ENCODE peak calls at places on chromosomes 2 and 18, in four cellular contexts. M is iPS-NIHi11, T is C1 segment of cervical spinal cord, C is HFF-Myc. H is an unnamed sample.

GRCh38 chr2:1653956-1654695 is 90.2 kb downstream of the PXDN start:
- DNase-seq in T (no peak), M (no peak), C (no peak), H (peak)

GRCh38 chr18:57523171-57523956 is 63.1 kb downstream of the FECH start:
- DNase-seq in T (no peak), M (no peak), C (no peak), H (no peak)

GRCh38 chr2:100242891-100243670 is 79.2 kb downstream of the LONRF2 start:
- DNase-seq in T (peak), C (no peak), M (peak), H (no peak)

GRCh38 chr2:72780483-72780882 is 45.4 kb downstream of the EXOC6B start:
- DNase-seq in C (peak), M (no peak), T (no peak), H (no peak)

GRCh38 chr18:75048776-75049454 is 160.0 kb downstream of the PTGR3 start:
- DNase-seq in M (no peak), C (no peak), T (no peak), H (no peak)

GRCh38 chr18:36412778-36413177 is 115.3 kb downstream of the FHOD3 start:
- DNase-seq in M (peak), C (no peak), T (no peak), H (no peak)

GRCh38 chr2:11248-11941 is 34.9 kb downstream of the FAM110C start:
- DNase-seq in M (peak), C (no peak), T (no peak), H (no peak)

GRCh38 chr18:69617888-69618287 is 217.2 kb downstream of the DOK6 start:
- DNase-seq in C (no peak), M (no peak), T (no peak), H (no peak)

H was measured in brain pericyte.